ENCODE peak calls at places on chromosomes 5 and 9, in ten cellular contexts. One of them, this sample, is unnamed.

GRCh38 chr9:98867434-98868168 is 60.1 kb downstream of the GALNT12 start:
- DNase-seq in choroid plexus epithelial cell: peak
- DNase-seq in brain microvascular endothelial cell: peak
- DNase-seq in dorsolateral prefrontal cortex: no peak
- DNase-seq in transverse colon: peak
- DNase-seq in tibial artery: peak
- DNase-seq in mesenchymal stem cell: peak
- DNase-seq in GM06990: no peak
- DNase-seq in heart right ventricle: peak
- DNase-seq in gastrocnemius medialis: peak
- DNase-seq in this sample: peak

GRCh38 chr9:89632136-89633135 is 27.6 kb downstream of the GADD45G start:
- DNase-seq in choroid plexus epithelial cell: no peak
- DNase-seq in brain microvascular endothelial cell: no peak
- DNase-seq in dorsolateral prefrontal cortex: no peak
- DNase-seq in transverse colon: no peak
- DNase-seq in tibial artery: no peak
- DNase-seq in mesenchymal stem cell: peak
- DNase-seq in GM06990: no peak
- DNase-seq in heart right ventricle: no peak
- DNase-seq in gastrocnemius medialis: no peak
- DNase-seq in this sample: no peak

GRCh38 chr9:132631280-132631679 is 38.5 kb downstream of the DDX31 start:
- DNase-seq in choroid plexus epithelial cell: peak
- DNase-seq in brain microvascular endothelial cell: peak
- DNase-seq in dorsolateral prefrontal cortex: no peak
- DNase-seq in transverse colon: no peak
- DNase-seq in tibial artery: no peak
- DNase-seq in mesenchymal stem cell: peak
- DNase-seq in GM06990: no peak
- DNase-seq in heart right ventricle: no peak
- DNase-seq in gastrocnemius medialis: no peak
- DNase-seq in this sample: no peak

GRCh38 chr9:126454250-126454649 is 127.6 kb downstream of the MVB12B start:
- DNase-seq in choroid plexus epithelial cell: no peak
- DNase-seq in brain microvascular endothelial cell: no peak
- DNase-seq in dorsolateral prefrontal cortex: no peak
- DNase-seq in transverse colon: no peak
- DNase-seq in tibial artery: peak
- DNase-seq in mesenchymal stem cell: no peak
- DNase-seq in GM06990: no peak
- DNase-seq in heart right ventricle: no peak
- DNase-seq in gastrocnemius medialis: no peak
- DNase-seq in this sample: no peak

GRCh38 chr5:2011481-2012411 is 129.0 kb upstream of the IRX4 start:
- DNase-seq in choroid plexus epithelial cell: no peak
- DNase-seq in brain microvascular endothelial cell: no peak
- DNase-seq in dorsolateral prefrontal cortex: no peak
- DNase-seq in transverse colon: no peak
- DNase-seq in tibial artery: no peak
- DNase-seq in mesenchymal stem cell: no peak
- DNase-seq in GM06990: no peak
- DNase-seq in heart right ventricle: peak
- DNase-seq in gastrocnemius medialis: no peak
- DNase-seq in this sample: no peak

GRCh38 chr9:86184125-86184524 is 75.3 kb downstream of the C9orf153 start:
- DNase-seq in choroid plexus epithelial cell: no peak
- DNase-seq in brain microvascular endothelial cell: no peak
- DNase-seq in dorsolateral prefrontal cortex: no peak
- DNase-seq in transverse colon: no peak
- DNase-seq in tibial artery: no peak
- DNase-seq in mesenchymal stem cell: no peak
- DNase-seq in GM06990: no peak
- DNase-seq in heart right ventricle: no peak
- DNase-seq in gastrocnemius medialis: no peak
- DNase-seq in this sample: no peak

GRCh38 chr5:154107010-154107409 is 68.2 kb downstream of the MFAP3 start:
- DNase-seq in choroid plexus epithelial cell: no peak
- DNase-seq in brain microvascular endothelial cell: no peak
- DNase-seq in dorsolateral prefrontal cortex: no peak
- DNase-seq in transverse colon: no peak
- DNase-seq in tibial artery: no peak
- DNase-seq in mesenchymal stem cell: no peak
- DNase-seq in GM06990: no peak
- DNase-seq in heart right ventricle: no peak
- DNase-seq in gastrocnemius medialis: no peak
- DNase-seq in this sample: no peak

GRCh38 chr5:170403675-170404074 is 14.5 kb upstream of the KCNMB1 start:
- DNase-seq in choroid plexus epithelial cell: no peak
- DNase-seq in brain microvascular endothelial cell: no peak
- DNase-seq in dorsolateral prefrontal cortex: no peak
- DNase-seq in transverse colon: no peak
- DNase-seq in tibial artery: no peak
- DNase-seq in mesenchymal stem cell: no peak
- DNase-seq in GM06990: no peak
- DNase-seq in heart right ventricle: no peak
- DNase-seq in gastrocnemius medialis: no peak
- DNase-seq in this sample: peak

GRCh38 chr5:65760504-65761275 is 38.7 kb downstream of the NLN start:
- DNase-seq in choroid plexus epithelial cell: peak
- DNase-seq in brain microvascular endothelial cell: peak
- DNase-seq in dorsolateral prefrontal cortex: peak
- DNase-seq in transverse colon: peak
- DNase-seq in tibial artery: no peak
- DNase-seq in mesenchymal stem cell: no peak
- DNase-seq in GM06990: no peak
- DNase-seq in heart right ventricle: peak
- DNase-seq in gastrocnemius medialis: no peak
- DNase-seq in this sample: no peak

GRCh38 chr5:33148076-33148501 is 292.7 kb upstream of the TARS1 start:
- DNase-seq in choroid plexus epithelial cell: peak
- DNase-seq in brain microvascular endothelial cell: peak
- DNase-seq in dorsolateral prefrontal cortex: no peak
- DNase-seq in transverse colon: no peak
- DNase-seq in tibial artery: no peak
- DNase-seq in mesenchymal stem cell: peak
- DNase-seq in GM06990: no peak
- DNase-seq in heart right ventricle: peak
- DNase-seq in gastrocnemius medialis: peak
- DNase-seq in this sample: no peak

GRCh38 chr9:124045076-124045829 is 33.7 kb downstream of the LHX2 start:
- DNase-seq in choroid plexus epithelial cell: peak
- DNase-seq in brain microvascular endothelial cell: peak
- DNase-seq in dorsolateral prefrontal cortex: no peak
- DNase-seq in transverse colon: peak
- DNase-seq in tibial artery: peak
- DNase-seq in mesenchymal stem cell: peak
- DNase-seq in GM06990: no peak
- DNase-seq in heart right ventricle: peak
- DNase-seq in gastrocnemius medialis: no peak
- DNase-seq in this sample: no peak

DNA sequence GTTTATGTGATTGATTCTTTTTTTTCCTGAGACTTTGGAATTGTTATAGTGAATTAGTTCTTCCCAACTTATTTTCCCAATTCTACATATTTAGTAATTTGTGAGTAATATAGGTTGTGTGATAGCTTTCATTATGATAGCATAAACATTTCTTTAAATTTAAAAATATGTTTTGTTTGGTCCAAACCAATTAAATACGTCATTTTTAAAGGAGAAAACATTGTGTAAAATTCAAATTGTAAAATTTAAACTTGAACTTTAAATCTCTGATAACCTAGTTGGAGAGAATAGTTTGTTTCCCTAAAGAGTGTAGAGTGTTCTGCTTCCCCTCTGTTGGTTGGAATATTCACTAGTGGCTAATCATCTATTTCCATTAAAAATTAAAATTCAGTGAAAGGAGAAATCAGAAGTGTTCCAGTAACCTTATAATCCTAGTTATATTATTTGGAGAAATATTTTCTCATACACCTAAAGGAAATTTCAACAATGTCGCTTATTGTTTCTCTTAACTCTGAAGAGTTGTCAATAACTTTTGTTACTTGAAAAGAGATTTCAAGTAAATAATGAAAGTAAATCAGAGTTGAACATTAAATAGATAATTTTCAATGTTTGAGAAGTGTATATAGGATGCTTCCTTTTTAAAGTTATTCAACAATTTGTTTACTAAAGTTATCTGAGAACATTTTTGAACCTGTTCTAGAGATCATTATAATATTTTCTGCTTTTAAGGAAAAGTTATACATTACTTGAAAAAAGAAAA is 2.9 kb downstream of the NIPBL start:
- DNase-seq in choroid plexus epithelial cell: no peak
- DNase-seq in brain microvascular endothelial cell: no peak
- DNase-seq in dorsolateral prefrontal cortex: no peak
- DNase-seq in transverse colon: no peak
- DNase-seq in tibial artery: no peak
- DNase-seq in mesenchymal stem cell: no peak
- DNase-seq in GM06990: no peak
- DNase-seq in heart right ventricle: no peak
- DNase-seq in gastrocnemius medialis: no peak
- DNase-seq in this sample: no peak
- H3K4me3 ChIP-seq in choroid plexus epithelial cell: peak
- H3K4me3 ChIP-seq in brain microvascular endothelial cell: peak
- H3K4me3 ChIP-seq in dorsolateral prefrontal cortex: peak
- H3K4me3 ChIP-seq in transverse colon: peak
- H3K4me3 ChIP-seq in tibial artery: peak
- H3K4me3 ChIP-seq in mesenchymal stem cell: no peak
- H3K4me3 ChIP-seq in GM06990: peak
- H3K4me3 ChIP-seq in heart right ventricle: peak
- H3K4me3 ChIP-seq in gastrocnemius medialis: no peak
- H3K4me3 ChIP-seq in this sample: no peak

GRCh38 chr9:37751186-37751585 is 2.4 kb upstream of the TRMT10B start:
- DNase-seq in choroid plexus epithelial cell: no peak
- DNase-seq in brain microvascular endothelial cell: no peak
- DNase-seq in dorsolateral prefrontal cortex: no peak
- DNase-seq in transverse colon: no peak
- DNase-seq in tibial artery: no peak
- DNase-seq in mesenchymal stem cell: no peak
- DNase-seq in GM06990: no peak
- DNase-seq in heart right ventricle: no peak
- DNase-seq in gastrocnemius medialis: no peak
- DNase-seq in this sample: no peak

GRCh38 chr9:37747271-37747753 is 6.3 kb upstream of the TRMT10B start:
- DNase-seq in choroid plexus epithelial cell: peak
- DNase-seq in brain microvascular endothelial cell: peak
- DNase-seq in dorsolateral prefrontal cortex: peak
- DNase-seq in transverse colon: peak
- DNase-seq in tibial artery: no peak
- DNase-seq in mesenchymal stem cell: peak
- DNase-seq in GM06990: no peak
- DNase-seq in heart right ventricle: peak
- DNase-seq in gastrocnemius medialis: peak
- DNase-seq in this sample: peak

GRCh38 chr9:37749129-37749528 is 4.5 kb upstream of the TRMT10B start:
- DNase-seq in choroid plexus epithelial cell: no peak
- DNase-seq in brain microvascular endothelial cell: no peak
- DNase-seq in dorsolateral prefrontal cortex: no peak
- DNase-seq in transverse colon: no peak
- DNase-seq in tibial artery: no peak
- DNase-seq in mesenchymal stem cell: no peak
- DNase-seq in GM06990: no peak
- DNase-seq in heart right ventricle: no peak
- DNase-seq in gastrocnemius medialis: no peak
- DNase-seq in this sample: no peak

GRCh38 chr9:37753489-37754190 is at the start of gene TRMT10B:
- DNase-seq in choroid plexus epithelial cell: peak
- DNase-seq in brain microvascular endothelial cell: peak
- DNase-seq in dorsolateral prefrontal cortex: peak
- DNase-seq in transverse colon: peak
- DNase-seq in tibial artery: peak
- DNase-seq in mesenchymal stem cell: peak
- DNase-seq in GM06990: peak
- DNase-seq in heart right ventricle: peak
- DNase-seq in gastrocnemius medialis: peak
- DNase-seq in this sample: peak

DNA sequence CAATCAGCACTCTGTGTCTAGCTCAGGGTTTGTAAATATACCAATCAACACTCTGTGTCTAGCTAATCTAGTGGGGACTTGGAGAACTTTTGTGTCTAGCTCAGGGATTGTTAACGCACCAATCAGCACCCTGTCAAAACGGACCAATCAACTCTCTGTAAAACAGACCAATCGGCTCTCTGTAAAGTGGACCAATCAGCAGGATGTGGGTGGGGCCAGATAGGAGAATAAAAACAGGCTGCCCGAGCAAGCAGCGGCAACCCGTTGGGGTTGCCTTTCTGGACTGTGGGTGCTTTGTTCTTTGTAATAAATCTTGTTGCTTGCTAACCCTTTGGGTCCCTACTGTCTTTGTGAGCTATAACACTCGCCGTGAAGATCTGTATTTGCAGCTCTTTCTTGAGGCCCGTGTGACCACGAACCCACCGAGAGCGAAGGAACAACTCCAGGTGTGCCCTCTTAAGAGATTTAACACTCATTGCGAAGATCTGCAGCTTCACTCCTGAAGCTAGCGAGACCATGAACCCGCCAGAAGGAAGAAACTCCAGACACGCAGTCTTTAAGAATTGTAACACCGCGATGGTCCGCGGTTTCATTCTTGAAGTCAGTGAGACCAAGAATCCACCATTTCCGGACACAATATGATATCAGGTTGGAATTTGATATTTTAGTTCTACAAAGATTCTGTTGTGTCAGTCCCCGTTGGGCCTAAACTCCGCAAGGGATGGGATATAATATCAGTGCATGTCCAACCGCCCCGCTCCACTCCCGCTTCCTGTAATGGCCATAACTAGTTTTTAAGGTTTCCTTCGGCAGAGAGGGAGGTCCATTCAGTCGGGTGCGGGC is 738 bp upstream of the TRMT10B start:
- DNase-seq in choroid plexus epithelial cell: no peak
- DNase-seq in brain microvascular endothelial cell: no peak
- DNase-seq in dorsolateral prefrontal cortex: no peak
- DNase-seq in transverse colon: no peak
- DNase-seq in tibial artery: no peak
- DNase-seq in mesenchymal stem cell: no peak
- DNase-seq in GM06990: no peak
- DNase-seq in heart right ventricle: no peak
- DNase-seq in gastrocnemius medialis: no peak
- DNase-seq in this sample: no peak
- H3K4me3 ChIP-seq in choroid plexus epithelial cell: peak
- H3K4me3 ChIP-seq in brain microvascular endothelial cell: peak
- H3K4me3 ChIP-seq in dorsolateral prefrontal cortex: peak
- H3K4me3 ChIP-seq in transverse colon: peak
- H3K4me3 ChIP-seq in tibial artery: peak
- H3K4me3 ChIP-seq in mesenchymal stem cell: no peak
- H3K4me3 ChIP-seq in GM06990: peak
- H3K4me3 ChIP-seq in heart right ventricle: peak
- H3K4me3 ChIP-seq in gastrocnemius medialis: peak
- H3K4me3 ChIP-seq in this sample: no peak

GRCh38 chr5:10994088-10994986 is 233.3 kb upstream of the DAP start:
- DNase-seq in choroid plexus epithelial cell: no peak
- DNase-seq in brain microvascular endothelial cell: no peak
- DNase-seq in dorsolateral prefrontal cortex: no peak
- DNase-seq in transverse colon: no peak
- DNase-seq in tibial artery: no peak
- DNase-seq in mesenchymal stem cell: no peak
- DNase-seq in GM06990: no peak
- DNase-seq in heart right ventricle: no peak
- DNase-seq in gastrocnemius medialis: no peak
- DNase-seq in this sample: peak
- H3K4me3 ChIP-seq in choroid plexus epithelial cell: no peak
- H3K4me3 ChIP-seq in brain microvascular endothelial cell: no peak
- H3K4me3 ChIP-seq in dorsolateral prefrontal cortex: no peak
- H3K4me3 ChIP-seq in transverse colon: no peak
- H3K4me3 ChIP-seq in tibial artery: no peak
- H3K4me3 ChIP-seq in mesenchymal stem cell: no peak
- H3K4me3 ChIP-seq in GM06990: no peak
- H3K4me3 ChIP-seq in heart right ventricle: no peak
- H3K4me3 ChIP-seq in gastrocnemius medialis: no peak
- H3K4me3 ChIP-seq in this sample: no peak

GRCh38 chr5:54171645-54172384 is 138.6 kb downstream of the ARL15 start:
- DNase-seq in choroid plexus epithelial cell: peak
- DNase-seq in brain microvascular endothelial cell: peak
- DNase-seq in dorsolateral prefrontal cortex: no peak
- DNase-seq in transverse colon: peak
- DNase-seq in tibial artery: no peak
- DNase-seq in mesenchymal stem cell: no peak
- DNase-seq in GM06990: peak
- DNase-seq in heart right ventricle: no peak
- DNase-seq in gastrocnemius medialis: no peak
- DNase-seq in this sample: no peak
- H3K4me3 ChIP-seq in choroid plexus epithelial cell: no peak
- H3K4me3 ChIP-seq in brain microvascular endothelial cell: no peak
- H3K4me3 ChIP-seq in dorsolateral prefrontal cortex: no peak
- H3K4me3 ChIP-seq in transverse colon: no peak
- H3K4me3 ChIP-seq in tibial artery: no peak
- H3K4me3 ChIP-seq in mesenchymal stem cell: no peak
- H3K4me3 ChIP-seq in GM06990: no peak
- H3K4me3 ChIP-seq in heart right ventricle: no peak
- H3K4me3 ChIP-seq in gastrocnemius medialis: no peak
- H3K4me3 ChIP-seq in this sample: no peak

This sample was measured in mesendoderm.